ENCODE peak calls at places on chromosomes 12 and 14, in ten cellular contexts. One of them, this sample, is unnamed.
A peak's percentile ranks its signal among the peaks of the same experiment; 100 is the strongest.

GRCh38 chr12:132153501-132154340 is 9.5 kb downstream of the NOC4L start:
- DNase-seq in dorsolateral prefrontal cortex: peak; percentile 41
- DNase-seq in HFF-Myc: peak; percentile 40
- DNase-seq in IMR-90: peak; percentile 61
- DNase-seq in endothelial cell of umbilical vein: peak; percentile 53
- DNase-seq in ascending aorta: peak; percentile 78
- DNase-seq in astrocyte of the spinal cord: peak; percentile 75
- DNase-seq in Peyer's patch: peak; percentile 80
- DNase-seq in adrenal gland: peak; percentile 73
- DNase-seq in PC-9: no peak
- DNase-seq in this sample: peak; percentile 91

GRCh38 chr12:48336564-48336963 is 14.2 kb downstream of the ZNF641 start:
- DNase-seq in astrocyte of the spinal cord: no peak
- DNase-seq in PC-9: no peak
- DNase-seq in IMR-90: no peak
- DNase-seq in endothelial cell of umbilical vein: no peak
- DNase-seq in dorsolateral prefrontal cortex: no peak
- DNase-seq in adrenal gland: no peak
- DNase-seq in ascending aorta: no peak
- DNase-seq in HFF-Myc: no peak
- DNase-seq in Peyer's patch: no peak
- DNase-seq in this sample: no peak

GRCh38 chr12:46659032-46659703 is 166.6 kb downstream of the SLC38A4 start:
- DNase-seq in ascending aorta: no peak
- DNase-seq in dorsolateral prefrontal cortex: no peak
- DNase-seq in adrenal gland: no peak
- DNase-seq in IMR-90: peak; percentile 36
- DNase-seq in endothelial cell of umbilical vein: peak; percentile 22
- DNase-seq in PC-9: no peak
- DNase-seq in Peyer's patch: no peak
- DNase-seq in HFF-Myc: no peak
- DNase-seq in astrocyte of the spinal cord: no peak
- DNase-seq in this sample: no peak

GRCh38 chr12:123142948-123143752 is 7.7 kb downstream of the PITPNM2 start:
- DNase-seq in Peyer's patch: no peak
- DNase-seq in ascending aorta: peak; percentile 62
- DNase-seq in endothelial cell of umbilical vein: no peak
- DNase-seq in adrenal gland: no peak
- DNase-seq in HFF-Myc: no peak
- DNase-seq in dorsolateral prefrontal cortex: no peak
- DNase-seq in IMR-90: no peak
- DNase-seq in PC-9: no peak
- DNase-seq in astrocyte of the spinal cord: peak; percentile 53
- DNase-seq in this sample: no peak

GRCh38 chr12:127722651-127723050 is 544.3 kb upstream of the TMEM132C start:
- DNase-seq in Peyer's patch: no peak
- DNase-seq in PC-9: no peak
- DNase-seq in HFF-Myc: no peak
- DNase-seq in ascending aorta: no peak
- DNase-seq in dorsolateral prefrontal cortex: no peak
- DNase-seq in endothelial cell of umbilical vein: no peak
- DNase-seq in adrenal gland: no peak
- DNase-seq in astrocyte of the spinal cord: no peak
- DNase-seq in IMR-90: no peak
- DNase-seq in this sample: no peak

GRCh38 chr14:69138189-69138535 is 14.8 kb downstream of the DCAF5 start:
- DNase-seq in dorsolateral prefrontal cortex: no peak
- DNase-seq in astrocyte of the spinal cord: peak; percentile 40
- DNase-seq in adrenal gland: no peak
- DNase-seq in Peyer's patch: no peak
- DNase-seq in endothelial cell of umbilical vein: peak; percentile 49
- DNase-seq in IMR-90: peak; percentile 71
- DNase-seq in PC-9: no peak
- DNase-seq in HFF-Myc: no peak
- DNase-seq in ascending aorta: no peak
- DNase-seq in this sample: no peak

GRCh38 chr14:68666899-68667298 is 126.0 kb downstream of the ZFP36L1 start:
- DNase-seq in dorsolateral prefrontal cortex: no peak
- DNase-seq in IMR-90: no peak
- DNase-seq in Peyer's patch: peak; percentile 5
- DNase-seq in ascending aorta: peak; percentile 25
- DNase-seq in astrocyte of the spinal cord: no peak
- DNase-seq in adrenal gland: no peak
- DNase-seq in HFF-Myc: no peak
- DNase-seq in endothelial cell of umbilical vein: no peak
- DNase-seq in PC-9: no peak
- DNase-seq in this sample: no peak

GRCh38 chr14:23104591-23105347 is at the start of gene CIROP:
- DNase-seq in dorsolateral prefrontal cortex: no peak
- DNase-seq in PC-9: no peak
- DNase-seq in ascending aorta: peak; percentile 30
- DNase-seq in IMR-90: peak; percentile 22
- DNase-seq in astrocyte of the spinal cord: no peak
- DNase-seq in endothelial cell of umbilical vein: no peak
- DNase-seq in adrenal gland: no peak
- DNase-seq in Peyer's patch: no peak
- DNase-seq in HFF-Myc: no peak
- DNase-seq in this sample: peak; percentile 23

GRCh38 chr12:50275545-50275944 is 7.8 kb downstream of the LIMA1 start:
- DNase-seq in endothelial cell of umbilical vein: peak; percentile 87
- DNase-seq in dorsolateral prefrontal cortex: no peak
- DNase-seq in IMR-90: no peak
- DNase-seq in HFF-Myc: no peak
- DNase-seq in PC-9: peak; percentile 65
- DNase-seq in Peyer's patch: peak; percentile 83
- DNase-seq in astrocyte of the spinal cord: no peak
- DNase-seq in adrenal gland: peak; percentile 56
- DNase-seq in ascending aorta: no peak
- DNase-seq in this sample: no peak

GRCh38 chr14:50964683-50965390 is 20.6 kb upstream of the PYGL start:
- DNase-seq in ascending aorta: peak; percentile 87
- DNase-seq in dorsolateral prefrontal cortex: peak; percentile 55
- DNase-seq in HFF-Myc: no peak
- DNase-seq in astrocyte of the spinal cord: peak; percentile 96
- DNase-seq in adrenal gland: peak; percentile 79
- DNase-seq in IMR-90: peak; percentile 99
- DNase-seq in PC-9: peak; percentile 93
- DNase-seq in Peyer's patch: peak; percentile 56
- DNase-seq in endothelial cell of umbilical vein: peak; percentile 96
- DNase-seq in this sample: no peak

GRCh38 chr14:72613196-72613974 is 280.5 kb downstream of the DPF3 start:
- DNase-seq in IMR-90: no peak
- DNase-seq in adrenal gland: peak; percentile 93
- DNase-seq in Peyer's patch: peak; percentile 63
- DNase-seq in PC-9: no peak
- DNase-seq in ascending aorta: peak; percentile 68
- DNase-seq in endothelial cell of umbilical vein: peak; percentile 54
- DNase-seq in HFF-Myc: no peak
- DNase-seq in dorsolateral prefrontal cortex: no peak
- DNase-seq in astrocyte of the spinal cord: no peak
- DNase-seq in this sample: peak; percentile 86

GRCh38 chr12:71164166-71164876 is 6.5 kb upstream of the TSPAN8 start:
- DNase-seq in endothelial cell of umbilical vein: no peak
- DNase-seq in adrenal gland: no peak
- DNase-seq in Peyer's patch: no peak
- DNase-seq in IMR-90: no peak
- DNase-seq in astrocyte of the spinal cord: no peak
- DNase-seq in dorsolateral prefrontal cortex: no peak
- DNase-seq in PC-9: no peak
- DNase-seq in ascending aorta: no peak
- DNase-seq in HFF-Myc: no peak
- DNase-seq in this sample: no peak

GRCh38 chr12:71639341-71639760 is 24.3 kb downstream of the ZFC3H1 start:
- DNase-seq in PC-9: no peak
- DNase-seq in Peyer's patch: no peak
- DNase-seq in endothelial cell of umbilical vein: no peak
- DNase-seq in HFF-Myc: peak; percentile 10
- DNase-seq in astrocyte of the spinal cord: no peak
- DNase-seq in dorsolateral prefrontal cortex: no peak
- DNase-seq in adrenal gland: no peak
- DNase-seq in ascending aorta: no peak
- DNase-seq in IMR-90: no peak
- DNase-seq in this sample: no peak

GRCh38 chr14:61643546-61643945 is 51.8 kb upstream of the HIF1A start:
- DNase-seq in HFF-Myc: no peak
- DNase-seq in PC-9: no peak
- DNase-seq in endothelial cell of umbilical vein: no peak
- DNase-seq in astrocyte of the spinal cord: no peak
- DNase-seq in adrenal gland: no peak
- DNase-seq in IMR-90: peak; percentile 76
- DNase-seq in ascending aorta: no peak
- DNase-seq in Peyer's patch: no peak
- DNase-seq in dorsolateral prefrontal cortex: no peak
- DNase-seq in this sample: no peak

GRCh38 chr12:49953146-49953545 is 2.6 kb downstream of the AQP2 start:
- DNase-seq in PC-9: no peak
- DNase-seq in astrocyte of the spinal cord: no peak
- DNase-seq in adrenal gland: no peak
- DNase-seq in dorsolateral prefrontal cortex: no peak
- DNase-seq in Peyer's patch: no peak
- DNase-seq in HFF-Myc: no peak
- DNase-seq in ascending aorta: no peak
- DNase-seq in IMR-90: no peak
- DNase-seq in endothelial cell of umbilical vein: no peak
- DNase-seq in this sample: peak; percentile 47

GRCh38 chr14:54981698-54982097 is 45.2 kb downstream of the WDHD1 start:
- DNase-seq in IMR-90: peak; percentile 22
- DNase-seq in endothelial cell of umbilical vein: peak; percentile 25
- DNase-seq in ascending aorta: no peak
- DNase-seq in Peyer's patch: no peak
- DNase-seq in astrocyte of the spinal cord: peak; percentile 20
- DNase-seq in adrenal gland: no peak
- DNase-seq in dorsolateral prefrontal cortex: no peak
- DNase-seq in PC-9: no peak
- DNase-seq in HFF-Myc: no peak
- DNase-seq in this sample: no peak

GRCh38 chr12:40325349-40325960 is 100.7 kb downstream of the LRRK2 start:
- DNase-seq in HFF-Myc: no peak
- DNase-seq in PC-9: peak; percentile 68
- DNase-seq in adrenal gland: no peak
- DNase-seq in endothelial cell of umbilical vein: peak; percentile 27
- DNase-seq in IMR-90: peak; percentile 4
- DNase-seq in astrocyte of the spinal cord: peak; percentile 14
- DNase-seq in Peyer's patch: no peak
- DNase-seq in dorsolateral prefrontal cortex: no peak
- DNase-seq in ascending aorta: no peak
- DNase-seq in this sample: no peak

GRCh38 chr14:77547512-77547911 is 48.9 kb upstream of the ISM2 start:
- DNase-seq in astrocyte of the spinal cord: no peak
- DNase-seq in adrenal gland: no peak
- DNase-seq in PC-9: no peak
- DNase-seq in IMR-90: no peak
- DNase-seq in Peyer's patch: no peak
- DNase-seq in dorsolateral prefrontal cortex: no peak
- DNase-seq in ascending aorta: no peak
- DNase-seq in HFF-Myc: no peak
- DNase-seq in endothelial cell of umbilical vein: no peak
- DNase-seq in this sample: no peak
- TF ChIP-seq CTCF in astrocyte of the spinal cord: no peak
- TF ChIP-seq CTCF in adrenal gland: no peak
- TF ChIP-seq CTCF in PC-9: peak; percentile 58
- TF ChIP-seq CTCF in IMR-90: no peak
- TF ChIP-seq CTCF in Peyer's patch: no peak
- TF ChIP-seq CTCF in dorsolateral prefrontal cortex: no peak
- TF ChIP-seq CTCF in ascending aorta: no peak
- TF ChIP-seq CTCF in HFF-Myc: peak; percentile 16
- TF ChIP-seq CTCF in endothelial cell of umbilical vein: peak; percentile 7
- TF ChIP-seq CTCF in this sample: no peak

GRCh38 chr14:47040490-47040889 is 388.9 kb upstream of the RPL10L start:
- DNase-seq in dorsolateral prefrontal cortex: no peak
- DNase-seq in adrenal gland: no peak
- DNase-seq in astrocyte of the spinal cord: no peak
- DNase-seq in Peyer's patch: no peak
- DNase-seq in ascending aorta: no peak
- DNase-seq in PC-9: no peak
- DNase-seq in HFF-Myc: no peak
- DNase-seq in endothelial cell of umbilical vein: peak; percentile 51
- DNase-seq in IMR-90: no peak
- DNase-seq in this sample: no peak
- TF ChIP-seq CTCF in dorsolateral prefrontal cortex: no peak
- TF ChIP-seq CTCF in adrenal gland: no peak
- TF ChIP-seq CTCF in astrocyte of the spinal cord: peak; percentile 10
- TF ChIP-seq CTCF in Peyer's patch: no peak
- TF ChIP-seq CTCF in ascending aorta: no peak
- TF ChIP-seq CTCF in PC-9: no peak
- TF ChIP-seq CTCF in HFF-Myc: no peak
- TF ChIP-seq CTCF in endothelial cell of umbilical vein: peak; percentile 13
- TF ChIP-seq CTCF in IMR-90: no peak
- TF ChIP-seq CTCF in this sample: no peak

DNA sequence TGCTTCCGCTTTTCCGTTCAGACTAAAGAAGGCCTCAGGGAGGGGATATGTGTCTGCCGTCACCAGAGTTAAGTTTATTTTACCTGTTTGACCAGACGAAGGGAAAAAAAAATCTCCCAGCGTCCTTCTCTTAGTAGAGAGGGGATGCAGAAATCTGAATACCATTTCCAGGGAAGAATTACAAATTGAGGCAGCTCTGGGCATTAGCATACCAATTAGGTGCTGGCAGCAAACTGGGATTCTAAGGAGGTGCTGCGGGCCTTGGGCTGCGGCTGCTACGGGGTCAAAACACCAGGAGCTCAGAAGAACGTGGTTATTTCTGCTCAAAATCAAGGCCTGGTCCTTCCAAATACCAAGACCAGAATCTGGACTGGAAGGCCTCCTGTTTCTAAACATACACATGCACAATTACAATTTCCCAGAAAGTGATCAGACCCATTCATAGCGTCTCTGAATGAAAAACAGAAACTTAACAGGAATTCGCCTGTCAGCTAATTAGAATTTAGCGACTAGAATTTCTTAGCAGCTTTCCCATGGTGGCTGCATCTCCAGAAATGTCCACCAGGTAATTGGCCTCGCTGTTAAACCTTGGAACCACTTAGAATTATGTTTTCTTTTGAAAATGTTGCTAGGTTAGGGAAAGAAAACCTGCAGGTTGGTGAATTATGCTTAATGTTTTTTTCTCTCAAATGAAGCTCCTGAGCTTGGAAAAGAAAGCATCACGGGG is 617.0 kb downstream of the VRK1 start:
- DNase-seq in adrenal gland: no peak
- DNase-seq in PC-9: no peak
- DNase-seq in astrocyte of the spinal cord: no peak
- DNase-seq in ascending aorta: no peak
- DNase-seq in HFF-Myc: no peak
- DNase-seq in endothelial cell of umbilical vein: no peak
- DNase-seq in dorsolateral prefrontal cortex: no peak
- DNase-seq in IMR-90: no peak
- DNase-seq in Peyer's patch: no peak
- DNase-seq in this sample: no peak
- TF ChIP-seq CTCF in adrenal gland: no peak
- TF ChIP-seq CTCF in PC-9: no peak
- TF ChIP-seq CTCF in astrocyte of the spinal cord: no peak
- TF ChIP-seq CTCF in ascending aorta: no peak
- TF ChIP-seq CTCF in HFF-Myc: no peak
- TF ChIP-seq CTCF in endothelial cell of umbilical vein: no peak
- TF ChIP-seq CTCF in dorsolateral prefrontal cortex: no peak
- TF ChIP-seq CTCF in IMR-90: no peak
- TF ChIP-seq CTCF in Peyer's patch: no peak
- TF ChIP-seq CTCF in this sample: no peak

GRCh38 chr14:45658917-45659299 is 405.9 kb upstream of the MIS18BP1 start:
- DNase-seq in endothelial cell of umbilical vein: no peak
- DNase-seq in Peyer's patch: no peak
- DNase-seq in adrenal gland: no peak
- DNase-seq in PC-9: no peak
- DNase-seq in ascending aorta: no peak
- DNase-seq in IMR-90: no peak
- DNase-seq in dorsolateral prefrontal cortex: no peak
- DNase-seq in HFF-Myc: no peak
- DNase-seq in astrocyte of the spinal cord: no peak
- DNase-seq in this sample: no peak

GRCh38 chr14:45664668-45665356 is 411.8 kb upstream of the MIS18BP1 start:
- DNase-seq in endothelial cell of umbilical vein: no peak
- DNase-seq in Peyer's patch: no peak
- DNase-seq in astrocyte of the spinal cord: no peak
- DNase-seq in IMR-90: no peak
- DNase-seq in PC-9: no peak
- DNase-seq in HFF-Myc: no peak
- DNase-seq in adrenal gland: no peak
- DNase-seq in ascending aorta: no peak
- DNase-seq in dorsolateral prefrontal cortex: no peak
- DNase-seq in this sample: no peak
- TF ChIP-seq CTCF in endothelial cell of umbilical vein: peak; percentile 13
- TF ChIP-seq CTCF in Peyer's patch: no peak
- TF ChIP-seq CTCF in astrocyte of the spinal cord: peak; percentile 17
- TF ChIP-seq CTCF in IMR-90: no peak
- TF ChIP-seq CTCF in PC-9: peak; percentile 53
- TF ChIP-seq CTCF in HFF-Myc: peak; percentile 41
- TF ChIP-seq CTCF in adrenal gland: no peak
- TF ChIP-seq CTCF in ascending aorta: no peak
- TF ChIP-seq CTCF in dorsolateral prefrontal cortex: no peak
- TF ChIP-seq CTCF in this sample: no peak